ENCODE peak calls at places on chromosomes 7 and 10, in six cellular contexts. One of them, this sample, is unnamed.

GRCh38 chr10:77228559-77228958 is 409.0 kb downstream of the KCNMA1 start:
- DNase-seq in CD8-positive, alpha-beta T cell: no peak
- DNase-seq in kidney epithelial cell: no peak
- DNase-seq in CD4-positive, alpha-beta T cell: no peak
- DNase-seq in activated T-helper 1 cell treated with anti-CD3 and anti-CD28 coated beads, Interleukin-12 subunit alpha, Interleukin-12 subunit beta, Interleukin-2, Interleukin-4 antibody, amounts not matched to agents 30 ng/mL and 10 ng/mL and 1 ng/mL, durations not matched to agents 14 hours and 24 hours and 36 hours: no peak
- DNase-seq in neural crest cell: no peak
- DNase-seq in this sample: no peak

GRCh38 chr7:48035967-48036478 is 680 bp downstream of the C7orf57 start:
- DNase-seq in CD8-positive, alpha-beta T cell: no peak
- DNase-seq in kidney epithelial cell: no peak
- DNase-seq in CD4-positive, alpha-beta T cell: no peak
- DNase-seq in activated T-helper 1 cell treated with anti-CD3 and anti-CD28 coated beads, Interleukin-12 subunit alpha, Interleukin-12 subunit beta, Interleukin-2, Interleukin-4 antibody, amounts not matched to agents 30 ng/mL and 10 ng/mL and 1 ng/mL, durations not matched to agents 14 hours and 24 hours and 36 hours: no peak
- DNase-seq in neural crest cell: no peak
- DNase-seq in this sample: no peak

GRCh38 chr7:148699772-148700629 is 1.3 kb downstream of the CUL1 start:
- DNase-seq in CD8-positive, alpha-beta T cell: no peak
- DNase-seq in kidney epithelial cell: no peak
- DNase-seq in CD4-positive, alpha-beta T cell: no peak
- DNase-seq in activated T-helper 1 cell treated with anti-CD3 and anti-CD28 coated beads, Interleukin-12 subunit alpha, Interleukin-12 subunit beta, Interleukin-2, Interleukin-4 antibody, amounts not matched to agents 30 ng/mL and 10 ng/mL and 1 ng/mL, durations not matched to agents 14 hours and 24 hours and 36 hours: no peak
- DNase-seq in neural crest cell: no peak
- DNase-seq in this sample: no peak

GRCh38 chr10:13853854-13854253 is 267.1 kb downstream of the PRPF18 start:
- DNase-seq in CD8-positive, alpha-beta T cell: no peak
- DNase-seq in kidney epithelial cell: no peak
- DNase-seq in CD4-positive, alpha-beta T cell: no peak
- DNase-seq in activated T-helper 1 cell treated with anti-CD3 and anti-CD28 coated beads, Interleukin-12 subunit alpha, Interleukin-12 subunit beta, Interleukin-2, Interleukin-4 antibody, amounts not matched to agents 30 ng/mL and 10 ng/mL and 1 ng/mL, durations not matched to agents 14 hours and 24 hours and 36 hours: no peak
- DNase-seq in neural crest cell: no peak
- DNase-seq in this sample: no peak

GRCh38 chr10:73522263-73522662 is 26.4 kb upstream of the PPP3CB start:
- DNase-seq in CD8-positive, alpha-beta T cell: no peak
- DNase-seq in kidney epithelial cell: no peak
- DNase-seq in CD4-positive, alpha-beta T cell: no peak
- DNase-seq in activated T-helper 1 cell treated with anti-CD3 and anti-CD28 coated beads, Interleukin-12 subunit alpha, Interleukin-12 subunit beta, Interleukin-2, Interleukin-4 antibody, amounts not matched to agents 30 ng/mL and 10 ng/mL and 1 ng/mL, durations not matched to agents 14 hours and 24 hours and 36 hours: no peak
- DNase-seq in neural crest cell: no peak
- DNase-seq in this sample: no peak

GRCh38 chr10:32073676-32074075 is 17.5 kb upstream of the KIF5B start:
- DNase-seq in CD8-positive, alpha-beta T cell: no peak
- DNase-seq in kidney epithelial cell: no peak
- DNase-seq in CD4-positive, alpha-beta T cell: no peak
- DNase-seq in activated T-helper 1 cell treated with anti-CD3 and anti-CD28 coated beads, Interleukin-12 subunit alpha, Interleukin-12 subunit beta, Interleukin-2, Interleukin-4 antibody, amounts not matched to agents 30 ng/mL and 10 ng/mL and 1 ng/mL, durations not matched to agents 14 hours and 24 hours and 36 hours: no peak
- DNase-seq in neural crest cell: no peak
- DNase-seq in this sample: no peak

GRCh38 chr7:151126500-151127137 is 40.3 kb downstream of the AGAP3 start:
- DNase-seq in CD8-positive, alpha-beta T cell: no peak
- DNase-seq in kidney epithelial cell: no peak
- DNase-seq in CD4-positive, alpha-beta T cell: no peak
- DNase-seq in activated T-helper 1 cell treated with anti-CD3 and anti-CD28 coated beads, Interleukin-12 subunit alpha, Interleukin-12 subunit beta, Interleukin-2, Interleukin-4 antibody, amounts not matched to agents 30 ng/mL and 10 ng/mL and 1 ng/mL, durations not matched to agents 14 hours and 24 hours and 36 hours: no peak
- DNase-seq in neural crest cell: no peak
- DNase-seq in this sample: no peak

GRCh38 chr7:47102442-47102841 is 479.5 kb downstream of the TNS3 start:
- DNase-seq in CD8-positive, alpha-beta T cell: no peak
- DNase-seq in kidney epithelial cell: no peak
- DNase-seq in CD4-positive, alpha-beta T cell: no peak
- DNase-seq in activated T-helper 1 cell treated with anti-CD3 and anti-CD28 coated beads, Interleukin-12 subunit alpha, Interleukin-12 subunit beta, Interleukin-2, Interleukin-4 antibody, amounts not matched to agents 30 ng/mL and 10 ng/mL and 1 ng/mL, durations not matched to agents 14 hours and 24 hours and 36 hours: no peak
- DNase-seq in neural crest cell: no peak
- DNase-seq in this sample: no peak

GRCh38 chr7:132145466-132145865 is 430.8 kb downstream of the PLXNA4 start:
- DNase-seq in CD8-positive, alpha-beta T cell: no peak
- DNase-seq in kidney epithelial cell: peak; percentile 87
- DNase-seq in CD4-positive, alpha-beta T cell: no peak
- DNase-seq in activated T-helper 1 cell treated with anti-CD3 and anti-CD28 coated beads, Interleukin-12 subunit alpha, Interleukin-12 subunit beta, Interleukin-2, Interleukin-4 antibody, amounts not matched to agents 30 ng/mL and 10 ng/mL and 1 ng/mL, durations not matched to agents 14 hours and 24 hours and 36 hours: no peak
- DNase-seq in neural crest cell: no peak
- DNase-seq in this sample: no peak

GRCh38 chr7:7214398-7215347 is 32.3 kb downstream of the C1GALT1 start:
- DNase-seq in CD8-positive, alpha-beta T cell: no peak
- DNase-seq in kidney epithelial cell: no peak
- DNase-seq in CD4-positive, alpha-beta T cell: no peak
- DNase-seq in activated T-helper 1 cell treated with anti-CD3 and anti-CD28 coated beads, Interleukin-12 subunit alpha, Interleukin-12 subunit beta, Interleukin-2, Interleukin-4 antibody, amounts not matched to agents 30 ng/mL and 10 ng/mL and 1 ng/mL, durations not matched to agents 14 hours and 24 hours and 36 hours: no peak
- DNase-seq in neural crest cell: no peak
- DNase-seq in this sample: no peak

GRCh38 chr7:141785711-141786552 is 4.1 kb upstream of the TAS2R5 start:
- DNase-seq in CD8-positive, alpha-beta T cell: peak; percentile 27
- DNase-seq in kidney epithelial cell: no peak
- DNase-seq in CD4-positive, alpha-beta T cell: peak; percentile 20
- DNase-seq in activated T-helper 1 cell treated with anti-CD3 and anti-CD28 coated beads, Interleukin-12 subunit alpha, Interleukin-12 subunit beta, Interleukin-2, Interleukin-4 antibody, amounts not matched to agents 30 ng/mL and 10 ng/mL and 1 ng/mL, durations not matched to agents 14 hours and 24 hours and 36 hours: no peak
- DNase-seq in neural crest cell: no peak
- DNase-seq in this sample: peak; percentile 27

GRCh38 chr7:516216-516605 is 3.4 kb downstream of the PDGFA start:
- DNase-seq in CD8-positive, alpha-beta T cell: no peak
- DNase-seq in kidney epithelial cell: no peak
- DNase-seq in CD4-positive, alpha-beta T cell: no peak
- DNase-seq in activated T-helper 1 cell treated with anti-CD3 and anti-CD28 coated beads, Interleukin-12 subunit alpha, Interleukin-12 subunit beta, Interleukin-2, Interleukin-4 antibody, amounts not matched to agents 30 ng/mL and 10 ng/mL and 1 ng/mL, durations not matched to agents 14 hours and 24 hours and 36 hours: no peak
- DNase-seq in neural crest cell: no peak
- DNase-seq in this sample: no peak

GRCh38 chr10:124145109-124145860 is 51.9 kb upstream of the CHST15 start:
- DNase-seq in CD8-positive, alpha-beta T cell: no peak
- DNase-seq in kidney epithelial cell: no peak
- DNase-seq in CD4-positive, alpha-beta T cell: no peak
- DNase-seq in activated T-helper 1 cell treated with anti-CD3 and anti-CD28 coated beads, Interleukin-12 subunit alpha, Interleukin-12 subunit beta, Interleukin-2, Interleukin-4 antibody, amounts not matched to agents 30 ng/mL and 10 ng/mL and 1 ng/mL, durations not matched to agents 14 hours and 24 hours and 36 hours: no peak
- DNase-seq in neural crest cell: no peak
- DNase-seq in this sample: no peak

GRCh38 chr10:10892290-10892875 is 125.3 kb upstream of the CELF2 start:
- DNase-seq in CD8-positive, alpha-beta T cell: no peak
- DNase-seq in kidney epithelial cell: no peak
- DNase-seq in CD4-positive, alpha-beta T cell: no peak
- DNase-seq in activated T-helper 1 cell treated with anti-CD3 and anti-CD28 coated beads, Interleukin-12 subunit alpha, Interleukin-12 subunit beta, Interleukin-2, Interleukin-4 antibody, amounts not matched to agents 30 ng/mL and 10 ng/mL and 1 ng/mL, durations not matched to agents 14 hours and 24 hours and 36 hours: no peak
- DNase-seq in neural crest cell: no peak
- DNase-seq in this sample: no peak

GRCh38 chr7:43756368-43757072 is 2.0 kb upstream of the BLVRA start:
- DNase-seq in CD8-positive, alpha-beta T cell: no peak
- DNase-seq in kidney epithelial cell: no peak
- DNase-seq in CD4-positive, alpha-beta T cell: no peak
- DNase-seq in activated T-helper 1 cell treated with anti-CD3 and anti-CD28 coated beads, Interleukin-12 subunit alpha, Interleukin-12 subunit beta, Interleukin-2, Interleukin-4 antibody, amounts not matched to agents 30 ng/mL and 10 ng/mL and 1 ng/mL, durations not matched to agents 14 hours and 24 hours and 36 hours: no peak
- DNase-seq in neural crest cell: no peak
- DNase-seq in this sample: no peak

GRCh38 chr7:151456782-151457181 is 16.8 kb upstream of the CRYGN start:
- DNase-seq in CD8-positive, alpha-beta T cell: no peak
- DNase-seq in kidney epithelial cell: no peak
- DNase-seq in CD4-positive, alpha-beta T cell: no peak
- DNase-seq in activated T-helper 1 cell treated with anti-CD3 and anti-CD28 coated beads, Interleukin-12 subunit alpha, Interleukin-12 subunit beta, Interleukin-2, Interleukin-4 antibody, amounts not matched to agents 30 ng/mL and 10 ng/mL and 1 ng/mL, durations not matched to agents 14 hours and 24 hours and 36 hours: no peak
- DNase-seq in neural crest cell: no peak
- DNase-seq in this sample: peak; percentile 83

GRCh38 chr10:3477683-3478082 is 305.1 kb upstream of the PITRM1 start:
- DNase-seq in CD8-positive, alpha-beta T cell: no peak
- DNase-seq in kidney epithelial cell: no peak
- DNase-seq in CD4-positive, alpha-beta T cell: no peak
- DNase-seq in activated T-helper 1 cell treated with anti-CD3 and anti-CD28 coated beads, Interleukin-12 subunit alpha, Interleukin-12 subunit beta, Interleukin-2, Interleukin-4 antibody, amounts not matched to agents 30 ng/mL and 10 ng/mL and 1 ng/mL, durations not matched to agents 14 hours and 24 hours and 36 hours: no peak
- DNase-seq in neural crest cell: no peak
- DNase-seq in this sample: no peak

GRCh38 chr10:13890617-13891541 is 304.1 kb downstream of the PRPF18 start:
- DNase-seq in CD8-positive, alpha-beta T cell: no peak
- DNase-seq in kidney epithelial cell: no peak
- DNase-seq in CD4-positive, alpha-beta T cell: no peak
- DNase-seq in activated T-helper 1 cell treated with anti-CD3 and anti-CD28 coated beads, Interleukin-12 subunit alpha, Interleukin-12 subunit beta, Interleukin-2, Interleukin-4 antibody, amounts not matched to agents 30 ng/mL and 10 ng/mL and 1 ng/mL, durations not matched to agents 14 hours and 24 hours and 36 hours: no peak
- DNase-seq in neural crest cell: peak; percentile 23
- DNase-seq in this sample: no peak

GRCh38 chr10:46523881-46524470 is 32.5 kb downstream of the GPRIN2 start:
- DNase-seq in CD8-positive, alpha-beta T cell: no peak
- DNase-seq in kidney epithelial cell: no peak
- DNase-seq in CD4-positive, alpha-beta T cell: no peak
- DNase-seq in activated T-helper 1 cell treated with anti-CD3 and anti-CD28 coated beads, Interleukin-12 subunit alpha, Interleukin-12 subunit beta, Interleukin-2, Interleukin-4 antibody, amounts not matched to agents 30 ng/mL and 10 ng/mL and 1 ng/mL, durations not matched to agents 14 hours and 24 hours and 36 hours: no peak
- DNase-seq in neural crest cell: no peak
- DNase-seq in this sample: no peak

GRCh38 chr7:103540986-103541385 is 95.0 kb upstream of the SLC26A5 start:
- DNase-seq in CD8-positive, alpha-beta T cell: no peak
- DNase-seq in kidney epithelial cell: no peak
- DNase-seq in CD4-positive, alpha-beta T cell: no peak
- DNase-seq in activated T-helper 1 cell treated with anti-CD3 and anti-CD28 coated beads, Interleukin-12 subunit alpha, Interleukin-12 subunit beta, Interleukin-2, Interleukin-4 antibody, amounts not matched to agents 30 ng/mL and 10 ng/mL and 1 ng/mL, durations not matched to agents 14 hours and 24 hours and 36 hours: no peak
- DNase-seq in neural crest cell: no peak
- DNase-seq in this sample: no peak

GRCh38 chr10:69202332-69202731 is 17.8 kb upstream of the HKDC1 start:
- DNase-seq in CD8-positive, alpha-beta T cell: no peak
- DNase-seq in kidney epithelial cell: no peak
- DNase-seq in CD4-positive, alpha-beta T cell: no peak
- DNase-seq in activated T-helper 1 cell treated with anti-CD3 and anti-CD28 coated beads, Interleukin-12 subunit alpha, Interleukin-12 subunit beta, Interleukin-2, Interleukin-4 antibody, amounts not matched to agents 30 ng/mL and 10 ng/mL and 1 ng/mL, durations not matched to agents 14 hours and 24 hours and 36 hours: no peak
- DNase-seq in neural crest cell: no peak
- DNase-seq in this sample: no peak

GRCh38 chr7:128863433-128863989 is 855 bp downstream of the ATP6V1F start:
- DNase-seq in CD8-positive, alpha-beta T cell: peak; percentile 39
- DNase-seq in kidney epithelial cell: no peak
- DNase-seq in CD4-positive, alpha-beta T cell: peak; percentile 33
- DNase-seq in activated T-helper 1 cell treated with anti-CD3 and anti-CD28 coated beads, Interleukin-12 subunit alpha, Interleukin-12 subunit beta, Interleukin-2, Interleukin-4 antibody, amounts not matched to agents 30 ng/mL and 10 ng/mL and 1 ng/mL, durations not matched to agents 14 hours and 24 hours and 36 hours: peak; percentile 31
- DNase-seq in neural crest cell: peak; percentile 54
- DNase-seq in this sample: no peak

GRCh38 chr10:125868372-125868975 is 12.6 kb downstream of the DHX32 start:
- DNase-seq in CD8-positive, alpha-beta T cell: peak; percentile 16
- DNase-seq in kidney epithelial cell: peak; percentile 19
- DNase-seq in CD4-positive, alpha-beta T cell: no peak
- DNase-seq in activated T-helper 1 cell treated with anti-CD3 and anti-CD28 coated beads, Interleukin-12 subunit alpha, Interleukin-12 subunit beta, Interleukin-2, Interleukin-4 antibody, amounts not matched to agents 30 ng/mL and 10 ng/mL and 1 ng/mL, durations not matched to agents 14 hours and 24 hours and 36 hours: no peak
- DNase-seq in neural crest cell: peak; percentile 11
- DNase-seq in this sample: no peak

GRCh38 chr7:137445998-137446397 is 102.5 kb upstream of the PTN start:
- DNase-seq in CD8-positive, alpha-beta T cell: no peak
- DNase-seq in kidney epithelial cell: no peak
- DNase-seq in CD4-positive, alpha-beta T cell: no peak
- DNase-seq in activated T-helper 1 cell treated with anti-CD3 and anti-CD28 coated beads, Interleukin-12 subunit alpha, Interleukin-12 subunit beta, Interleukin-2, Interleukin-4 antibody, amounts not matched to agents 30 ng/mL and 10 ng/mL and 1 ng/mL, durations not matched to agents 14 hours and 24 hours and 36 hours: no peak
- DNase-seq in neural crest cell: no peak
- DNase-seq in this sample: no peak

GRCh38 chr10:75058142-75058541 is 53.3 kb upstream of the SAMD8 start:
- DNase-seq in CD8-positive, alpha-beta T cell: no peak
- DNase-seq in kidney epithelial cell: no peak
- DNase-seq in CD4-positive, alpha-beta T cell: no peak
- DNase-seq in activated T-helper 1 cell treated with anti-CD3 and anti-CD28 coated beads, Interleukin-12 subunit alpha, Interleukin-12 subunit beta, Interleukin-2, Interleukin-4 antibody, amounts not matched to agents 30 ng/mL and 10 ng/mL and 1 ng/mL, durations not matched to agents 14 hours and 24 hours and 36 hours: no peak
- DNase-seq in neural crest cell: no peak
- DNase-seq in this sample: no peak

GRCh38 chr7:43553999-43554398 is 28.9 kb upstream of the STK17A start:
- DNase-seq in CD8-positive, alpha-beta T cell: no peak
- DNase-seq in kidney epithelial cell: no peak
- DNase-seq in CD4-positive, alpha-beta T cell: no peak
- DNase-seq in activated T-helper 1 cell treated with anti-CD3 and anti-CD28 coated beads, Interleukin-12 subunit alpha, Interleukin-12 subunit beta, Interleukin-2, Interleukin-4 antibody, amounts not matched to agents 30 ng/mL and 10 ng/mL and 1 ng/mL, durations not matched to agents 14 hours and 24 hours and 36 hours: no peak
- DNase-seq in neural crest cell: no peak
- DNase-seq in this sample: no peak

This sample was measured in iPS DF 6.9.